ENCODE peak calls at places on chromosomes 2 and 18, in ten cellular contexts. O is NCI-H345; Z is activated CD4-positive, alpha-beta T cell treated with anti-CD3 and anti-CD28 coated beads for 24 hours; V is stimulated activated naive CD8-positive, alpha-beta T cell treated with anti-CD3 and anti-CD28 coated beads, Interleukin-15, Interleukin-2, amounts not matched to agents 100 U/mL and 50 U/mL, for 24 hours; S is H4; P is T-helper 2 cell; B is germinal center; Q is NCI-H1092; X is COR-L47; L is skeletal muscle cell. N is an unnamed sample.

GRCh38 chr2:164479460-164479859 is 141.8 kb downstream of the GRB14 start:
- DNase-seq in V (no peak), P (no peak), X (peak; percentile 71), S (peak; percentile 26), O (peak; percentile 28), B (no peak), Q (no peak), L (peak; percentile 4), Z (no peak), N (peak; percentile 23)

GRCh38 chr2:68237976-68238580 is 14.3 kb downstream of the PPP3R1 start:
- DNase-seq in Z (no peak), L (no peak), P (no peak), X (no peak), B (no peak), O (no peak), S (no peak), Q (no peak), V (no peak), N (no peak)

GRCh38 chr2:62221141-62221540 is 25.2 kb downstream of the B3GNT2 start:
- DNase-seq in L (peak; percentile 56), Q (no peak), S (no peak), Z (no peak), X (peak; percentile 7), O (peak; percentile 37), B (no peak), P (no peak), V (no peak), N (no peak)

GRCh38 chr2:43899589-43899988 is 60.8 kb downstream of the ABCG8 start:
- DNase-seq in S (no peak), X (no peak), P (no peak), Q (no peak), V (no peak), O (no peak), L (no peak), B (no peak), Z (no peak), N (no peak)

GRCh38 chr2:239717706-239718105 is 307.4 kb downstream of the NDUFA10 start:
- DNase-seq in L (no peak), X (no peak), S (no peak), V (no peak), P (no peak), B (no peak), O (no peak), Z (no peak), Q (no peak), N (no peak)

GRCh38 chr2:149861034-149861433 is 273.5 kb upstream of the MMADHC start:
- DNase-seq in P (no peak), L (no peak), X (no peak), Z (no peak), B (no peak), Q (no peak), V (no peak), O (no peak), S (no peak), N (no peak)

GRCh38 chr18:48440924-48441323 is 31.7 kb upstream of the ZBTB7C start:
- DNase-seq in L (no peak), Q (no peak), X (no peak), V (no peak), P (no peak), Z (no peak), O (no peak), B (no peak), S (no peak), N (no peak)

GRCh38 chr2:176177580-176178270 is 10.7 kb upstream of the HOXD1 start:
- DNase-seq in P (no peak), L (no peak), O (peak; percentile 68), V (no peak), Q (no peak), S (no peak), X (peak; percentile 56), Z (no peak), B (no peak), N (no peak)

GRCh38 chr2:2647156-2647555 is 316.1 kb upstream of the MYT1L start:
- DNase-seq in Z (no peak), V (no peak), B (no peak), P (no peak), O (no peak), S (no peak), X (no peak), Q (no peak), L (no peak), N (no peak)

GRCh38 chr2:869357-869871 is 81.2 kb upstream of the SNTG2 start:
- DNase-seq in O (no peak), P (no peak), Z (no peak), L (no peak), S (no peak), V (no peak), B (no peak), X (no peak), Q (no peak), N (no peak)

GRCh38 chr2:207260947-207261346 is 95.2 kb upstream of the KLF7 start:
- DNase-seq in Z (no peak), L (no peak), P (no peak), O (no peak), B (no peak), V (no peak), Q (no peak), S (no peak), X (no peak), N (no peak)

GRCh38 chr2:146721486-146721885 is 1123.3 kb upstream of the ACVR2A start:
- DNase-seq in P (no peak), O (no peak), X (no peak), Q (no peak), V (no peak), Z (no peak), S (no peak), B (no peak), L (no peak), N (no peak)

GRCh38 chr18:407825-408224 is 92.7 kb downstream of the COLEC12 start:
- DNase-seq in X (no peak), S (no peak), Z (no peak), P (no peak), L (no peak), V (no peak), B (no peak), Q (no peak), O (no peak), N (no peak)

GRCh38 chr18:58590231-58590630 is 38.7 kb downstream of the ALPK2 start:
- DNase-seq in O (no peak), L (peak; percentile 46), S (peak; percentile 43), Q (no peak), P (no peak), V (no peak), B (no peak), X (no peak), Z (no peak), N (no peak)

GRCh38 chr2:157990173-157990572 is 111.5 kb upstream of the UPP2 start:
- DNase-seq in V (no peak), X (peak; percentile 38), P (no peak), Z (no peak), O (no peak), Q (no peak), L (no peak), B (no peak), S (no peak), N (no peak)

GRCh38 chr2:200455958-200456421 is 53.9 kb downstream of the KCTD18 start:
- DNase-seq in V (no peak), O (no peak), P (no peak), Q (no peak), B (peak; percentile 27), L (no peak), X (no peak), Z (no peak), S (no peak), N (no peak)

GRCh38 chr2:240467659-240468299 is 32.3 kb downstream of the GPC1 start:
- DNase-seq in S (no peak), Z (no peak), O (no peak), B (no peak), Q (no peak), L (no peak), P (peak; percentile 5), V (no peak), X (no peak), N (no peak)

GRCh38 chr2:225993430-225993829 is 593.9 kb downstream of the NYAP2 start:
- DNase-seq in V (no peak), S (no peak), P (no peak), Q (no peak), O (no peak), B (no peak), Z (no peak), L (no peak), X (no peak), N (no peak)

GRCh38 chr2:152513681-152514080 is 178.7 kb downstream of the FMNL2 start:
- DNase-seq in O (peak; percentile 35), S (no peak), B (no peak), L (no peak), Z (no peak), Q (no peak), X (no peak), P (no peak), V (no peak), N (no peak)

GRCh38 chr2:139386401-139386800 is 606.2 kb upstream of the NXPH2 start:
- DNase-seq in X (no peak), B (no peak), V (no peak), Z (no peak), P (no peak), Q (no peak), S (no peak), O (no peak), L (no peak), N (no peak)

GRCh38 chr2:8132371-8132831 is 549.5 kb upstream of the ID2 start:
- DNase-seq in Q (no peak), L (peak; percentile 62), S (no peak), X (no peak), P (no peak), O (peak; percentile 69), V (no peak), Z (no peak), B (no peak), N (no peak)

GRCh38 chr2:120362926-120363325 is 17.0 kb downstream of the INHBB start:
- DNase-seq in Q (no peak), B (no peak), S (no peak), X (no peak), V (no peak), O (no peak), Z (no peak), P (no peak), L (no peak), N (no peak)

GRCh38 chr2:1758774-1759610 is 14.7 kb upstream of the PXDN start:
- DNase-seq in B (no peak), Z (no peak), O (no peak), V (no peak), X (no peak), Q (no peak), L (no peak), P (no peak), S (no peak), N (no peak)